ENCODE peak calls at places on chromosomes 3 and 15, in eight cellular contexts. F is IMR-90; K is NCI-H1436; P is stimulated activated CD8-positive, alpha-beta memory T cell treated with anti-CD3 and anti-CD28 coated beads, Interleukin-7, amount 100 ng/mL, for 24 hours; G is activated naive CD4-positive, alpha-beta T cell treated with anti-CD3 and anti-CD28 coated beads for 36 hours; H is mucosa of descending colon; T is H9; D is retinal pigment epithelial cell. M is an unnamed sample.

GRCh38 chr15:94174399-94174802 is 57.0 kb upstream of the MCTP2 start:
- DNase-seq in F (peak; percentile 87), K (no peak), P (no peak), G (peak; percentile 26), H (no peak), T (no peak), D (no peak), M (no peak)

GRCh38 chr3:30667250-30667585 is 60.8 kb downstream of the TGFBR2 start:
- DNase-seq in F (no peak), K (no peak), P (no peak), G (peak; percentile 67), H (no peak), T (peak; percentile 71), D (no peak), M (no peak)

GRCh38 chr3:22729981-22730380 is 473.1 kb upstream of the UBE2E2 start:
- DNase-seq in F (peak; percentile 0), K (no peak), P (no peak), G (no peak), H (no peak), T (no peak), D (no peak), M (no peak)

GRCh38 chr3:38281895-38282686 is at the start of gene SLC22A14:
- DNase-seq in F (no peak), K (no peak), P (no peak), G (no peak), H (no peak), T (peak; percentile 60), D (no peak), M (no peak)

GRCh38 chr15:52180196-52180835 is 10.9 kb downstream of the GNB5 start:
- DNase-seq in F (no peak), K (no peak), P (peak; percentile 12), G (peak; percentile 58), H (peak; percentile 68), T (no peak), D (no peak), M (peak; percentile 13)

GRCh38 chr3:43294975-43295374 is 8.6 kb downstream of the SNRK start:
- DNase-seq in F (no peak), K (no peak), P (no peak), G (no peak), H (no peak), T (no peak), D (peak; percentile 82), M (no peak)

GRCh38 chr15:82531496-82532382 is 8.5 kb downstream of the RPS17 start:
- DNase-seq in F (no peak), K (no peak), P (no peak), G (no peak), H (no peak), T (peak; percentile 33), D (no peak), M (no peak)

GRCh38 chr3:174116421-174116820 is 718.9 kb downstream of the NLGN1 start:
- DNase-seq in F (peak; percentile 84), K (no peak), P (no peak), G (no peak), H (no peak), T (no peak), D (no peak), M (no peak)

GRCh38 chr3:45551214-45552010 is 43.1 kb upstream of the LIMD1 start:
- DNase-seq in F (peak; percentile 99), K (no peak), P (no peak), G (no peak), H (peak; percentile 67), T (no peak), D (peak; percentile 48), M (no peak)

GRCh38 chr3:41447701-41448100 is 248.4 kb downstream of the CTNNB1 start:
- DNase-seq in F (no peak), K (no peak), P (no peak), G (no peak), H (no peak), T (no peak), D (no peak), M (no peak)

GRCh38 chr3:151265866-151266265 is 12.5 kb downstream of the P2RY14 start:
- DNase-seq in F (no peak), K (peak; percentile 27), P (no peak), G (no peak), H (no peak), T (peak; percentile 58), D (no peak), M (no peak)

GRCh38 chr3:139764069-139764905 is 86.5 kb upstream of the NMNAT3 start:
- DNase-seq in F (no peak), K (no peak), P (no peak), G (no peak), H (no peak), T (no peak), D (no peak), M (no peak)